ENCODE peak calls at places on chromosomes 4 and X, in ten cellular contexts. H, V, O, F, L, I, Y, U, K and W are unnamed samples.
A peak's percentile ranks its signal among the peaks of the same experiment; 100 is the strongest.

GRCh38 chr4:86544313-86544966 is 49.7 kb upstream of the PTPN13 start:
- DNase-seq in H (no peak), V (no peak), O (peak; percentile 55), F (no peak), L (no peak), I (no peak), Y (no peak), U (no peak), K (no peak), W (no peak)

GRCh38 chr4:83328486-83328885 is 6.2 kb downstream of the HPSE start:
- DNase-seq in H (no peak), V (no peak), O (peak; percentile 11), F (no peak), L (peak; percentile 9), I (no peak), Y (no peak), U (no peak), K (no peak), W (peak; percentile 19)

GRCh38 chr4:102759835-102760644 is 728 bp downstream of the MANBA start:
- DNase-seq in H (peak; percentile 41), V (peak; percentile 65), O (peak; percentile 49), F (peak; percentile 68), L (peak; percentile 67), I (no peak), Y (peak; percentile 67), U (no peak), K (peak; percentile 30), W (peak; percentile 18)

GRCh38 chr4:166165829-166166420 is 292.9 kb downstream of the TLL1 start:
- DNase-seq in H (peak; percentile 12), V (peak; percentile 55), O (peak; percentile 87), F (peak; percentile 68), L (peak; percentile 87), I (peak; percentile 66), Y (peak; percentile 51), U (no peak), K (peak; percentile 82), W (peak; percentile 81)

GRCh38 chr4:169293343-169294176 is 22.8 kb upstream of the SH3RF1 start:
- DNase-seq in H (no peak), V (no peak), O (no peak), F (no peak), L (no peak), I (no peak), Y (no peak), U (no peak), K (no peak), W (no peak)

GRCh38 chrX:114017086-114017485 is 566.8 kb upstream of the HTR2C start:
- DNase-seq in H (no peak), V (no peak), O (no peak), F (no peak), L (no peak), I (no peak), Y (no peak), U (no peak), K (no peak), W (no peak)

GRCh38 chrX:109847257-109848187 is 114.5 kb upstream of the ACSL4 start:
- DNase-seq in H (peak; percentile 16), V (peak; percentile 90), O (no peak), F (peak; percentile 90), L (peak; percentile 94), I (no peak), Y (peak; percentile 27), U (no peak), K (peak; percentile 77), W (peak; percentile 90)

GRCh38 chr4:38128478-38129451 is 168.6 kb downstream of the PTTG2 start:
- DNase-seq in H (no peak), V (peak; percentile 43), O (no peak), F (peak; percentile 89), L (no peak), I (no peak), Y (no peak), U (no peak), K (peak; percentile 21), W (peak; percentile 84)

GRCh38 chr4:88672987-88673386 is 24.6 kb downstream of the NAP1L5 start:
- DNase-seq in H (no peak), V (no peak), O (peak; percentile 46), F (peak; percentile 48), L (peak; percentile 64), I (no peak), Y (peak; percentile 48), U (no peak), K (peak; percentile 46), W (peak; percentile 28)

GRCh38 chrX:80812176-80812575 is 2.5 kb upstream of the BRWD3 start:
- DNase-seq in H (peak; percentile 5), V (peak; percentile 28), O (peak; percentile 35), F (peak; percentile 19), L (peak; percentile 62), I (peak; percentile 17), Y (peak; percentile 46), U (no peak), K (peak; percentile 26), W (peak; percentile 33)

GRCh38 chr4:13597604-13598003 is 29.9 kb downstream of the BOD1L1 start:
- DNase-seq in H (no peak), V (no peak), O (no peak), F (peak; percentile 38), L (no peak), I (no peak), Y (no peak), U (no peak), K (peak; percentile 29), W (peak; percentile 14)

GRCh38 chrX:106696502-106696901 is 30.0 kb upstream of the RNF128 start:
- DNase-seq in H (no peak), V (no peak), O (no peak), F (no peak), L (no peak), I (no peak), Y (no peak), U (no peak), K (no peak), W (no peak)
- TF ChIP-seq CTCF in H (no peak), V (no peak), O (no peak), F (no peak), L (no peak), I (no peak), Y (no peak), U (no peak), K (no peak), W (no peak)

DNA sequence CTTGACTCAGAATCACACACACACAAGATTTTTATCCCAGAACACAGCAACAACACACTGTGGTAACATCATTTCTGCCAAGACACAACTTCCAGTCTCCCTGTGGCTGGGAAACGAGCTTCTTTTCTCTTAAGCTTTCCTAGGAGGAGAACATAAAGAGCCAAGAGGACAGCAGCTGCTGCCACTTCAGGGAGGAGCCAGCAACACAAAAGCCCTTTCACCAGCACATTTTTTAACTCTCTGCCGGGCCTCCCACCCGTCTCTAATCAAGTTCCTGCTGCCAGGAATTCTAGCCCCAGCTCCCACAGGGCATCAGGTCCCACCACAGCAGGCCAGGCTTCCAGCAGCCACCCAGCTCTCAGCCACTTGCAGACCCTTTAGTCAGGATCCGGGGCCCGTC is 22.4 kb downstream of the FAT1 start:
- DNase-seq in H (peak; percentile 39), V (peak; percentile 83), O (peak; percentile 68), F (peak; percentile 41), L (peak; percentile 89), I (no peak), Y (no peak), U (no peak), K (no peak), W (peak; percentile 59)
- H3K4me3 ChIP-seq in H (peak overlapping the region; percentile 34), V (no peak overlapping the region), O (no peak overlapping the region), F (no peak overlapping the region), L (no peak overlapping the region), I (no peak overlapping the region), Y (no peak overlapping the region), U (peak overlapping the region; percentile 21), K (no peak overlapping the region), W (no peak overlapping the region)

GRCh38 chr4:110289601-110290100 is 91.2 kb upstream of the ELOVL6 start:
- DNase-seq in H (no peak), V (peak; percentile 42), O (no peak), F (no peak), L (no peak), I (no peak), Y (no peak), U (no peak), K (no peak), W (no peak)

GRCh38 chr4:110292994-110293744 is 94.8 kb upstream of the ELOVL6 start:
- DNase-seq in H (no peak), V (no peak), O (no peak), F (no peak), L (no peak), I (no peak), Y (no peak), U (no peak), K (peak; percentile 35), W (no peak)

GRCh38 chr4:110287130-110287529 is 88.7 kb upstream of the ELOVL6 start:
- DNase-seq in H (no peak), V (peak; percentile 82), O (peak; percentile 63), F (peak; percentile 81), L (peak; percentile 76), I (peak; percentile 56), Y (peak; percentile 74), U (no peak), K (peak; percentile 84), W (peak; percentile 65)

GRCh38 chr4:110294165-110294564 is 95.8 kb upstream of the ELOVL6 start:
- DNase-seq in H (no peak), V (peak; percentile 77), O (no peak), F (peak; percentile 6), L (no peak), I (no peak), Y (no peak), U (no peak), K (peak; percentile 66), W (no peak)

GRCh38 chr4:110290511-110290910 is 92.1 kb upstream of the ELOVL6 start:
- DNase-seq in H (no peak), V (no peak), O (no peak), F (no peak), L (no peak), I (no peak), Y (no peak), U (no peak), K (no peak), W (no peak)
- TF ChIP-seq CTCF in H (no peak), V (no peak), O (no peak), F (no peak), L (no peak), I (no peak), Y (no peak), U (no peak), K (no peak), W (no peak)

GRCh38 chr4:6926081-6926480 is 16.5 kb downstream of the TBC1D14 start:
- DNase-seq in H (no peak), V (no peak), O (no peak), F (no peak), L (no peak), I (no peak), Y (no peak), U (no peak), K (no peak), W (no peak)

GRCh38 chr4:6925357-6925836 is 15.8 kb downstream of the TBC1D14 start:
- DNase-seq in H (no peak), V (no peak), O (no peak), F (no peak), L (no peak), I (no peak), Y (no peak), U (no peak), K (no peak), W (no peak)

GRCh38 chr4:6928067-6928466 is 18.4 kb downstream of the TBC1D14 start:
- DNase-seq in H (no peak), V (no peak), O (no peak), F (no peak), L (no peak), I (no peak), Y (no peak), U (no peak), K (no peak), W (no peak)

GRCh38 chr4:6929339-6929734 is 19.7 kb downstream of the TBC1D14 start:
- DNase-seq in H (no peak), V (no peak), O (no peak), F (no peak), L (no peak), I (no peak), Y (no peak), U (no peak), K (no peak), W (no peak)

GRCh38 chr4:6926681-6927478 is 17.3 kb downstream of the TBC1D14 start:
- DNase-seq in H (no peak), V (peak; percentile 61), O (peak; percentile 54), F (peak; percentile 60), L (peak; percentile 27), I (no peak), Y (peak; percentile 29), U (no peak), K (no peak), W (no peak)
- H3K4me3 ChIP-seq in H (no peak overlapping the region), V (no peak overlapping the region), O (no peak overlapping the region), F (no peak overlapping the region), L (no peak overlapping the region), I (no peak overlapping the region), Y (no peak overlapping the region), U (no peak overlapping the region), K (no peak overlapping the region), W (no peak overlapping the region)